ENCODE peak calls at places on chromosomes 16 and 17, in five cellular contexts. One of them, this sample, is unnamed.

GRCh38 chr17:28959471-28959871 is 8.2 kb upstream of the PHF12 start:
- DNase-seq in AG09309: no peak
- DNase-seq in GM12878: no peak
- DNase-seq in endothelial cell: no peak
- DNase-seq in stromal cell of bone marrow: no peak
- DNase-seq in this sample: no peak

GRCh38 chr16:68367034-68367433 is 56.2 kb downstream of the PRMT7 start:
- DNase-seq in AG09309: no peak
- DNase-seq in GM12878: no peak
- DNase-seq in endothelial cell: peak
- DNase-seq in stromal cell of bone marrow: peak
- DNase-seq in this sample: no peak

GRCh38 chr17:78962345-78962983 is 17.3 kb downstream of the LGALS3BP start:
- DNase-seq in AG09309: no peak
- DNase-seq in GM12878: no peak
- DNase-seq in endothelial cell: no peak
- DNase-seq in stromal cell of bone marrow: peak
- DNase-seq in this sample: no peak

GRCh38 chr17:41367426-41368075 is 2.1 kb downstream of the KRT33B start:
- DNase-seq in AG09309: peak
- DNase-seq in GM12878: no peak
- DNase-seq in endothelial cell: no peak
- DNase-seq in stromal cell of bone marrow: peak
- DNase-seq in this sample: no peak

GRCh38 chr17:16443390-16444257 is 28.3 kb downstream of the TRPV2 start:
- DNase-seq in AG09309: no peak
- DNase-seq in GM12878: no peak
- DNase-seq in endothelial cell: no peak
- DNase-seq in stromal cell of bone marrow: no peak
- DNase-seq in this sample: no peak

GRCh38 chr17:15436399-15437369 is 30.7 kb downstream of the CDRT4 start:
- DNase-seq in AG09309: no peak
- DNase-seq in GM12878: no peak
- DNase-seq in endothelial cell: peak
- DNase-seq in stromal cell of bone marrow: no peak
- DNase-seq in this sample: no peak

GRCh38 chr17:58666858-58667267 is 25.0 kb downstream of the TEX14 start:
- DNase-seq in AG09309: no peak
- DNase-seq in GM12878: no peak
- DNase-seq in endothelial cell: no peak
- DNase-seq in stromal cell of bone marrow: no peak
- DNase-seq in this sample: no peak

GRCh38 chr17:319266-319665 is 33.3 kb downstream of the RPH3AL start:
- DNase-seq in AG09309: no peak
- DNase-seq in GM12878: no peak
- DNase-seq in endothelial cell: no peak
- DNase-seq in stromal cell of bone marrow: no peak
- DNase-seq in this sample: no peak

GRCh38 chr16:29899516-29900101 is at the start of gene SEZ6L2:
- DNase-seq in AG09309: peak
- DNase-seq in GM12878: no peak
- DNase-seq in endothelial cell: peak
- DNase-seq in stromal cell of bone marrow: peak
- DNase-seq in this sample: peak

GRCh38 chr17:61758430-61758829 is 104.9 kb downstream of the BRIP1 start:
- DNase-seq in AG09309: no peak
- DNase-seq in GM12878: no peak
- DNase-seq in endothelial cell: no peak
- DNase-seq in stromal cell of bone marrow: no peak
- DNase-seq in this sample: no peak

GRCh38 chr17:40416671-40417070 is 1.0 kb downstream of the TOP2A start:
- DNase-seq in AG09309: no peak
- DNase-seq in GM12878: no peak
- DNase-seq in endothelial cell: no peak
- DNase-seq in stromal cell of bone marrow: no peak
- DNase-seq in this sample: no peak

GRCh38 chr17:44848961-44849489 is 1.3 kb downstream of the HIGD1B start:
- DNase-seq in AG09309: no peak
- DNase-seq in GM12878: no peak
- DNase-seq in endothelial cell: no peak
- DNase-seq in stromal cell of bone marrow: no peak
- DNase-seq in this sample: no peak

GRCh38 chr16:56279132-56279531 is 87.8 kb downstream of the GNAO1 start:
- DNase-seq in AG09309: no peak
- DNase-seq in GM12878: no peak
- DNase-seq in endothelial cell: no peak
- DNase-seq in stromal cell of bone marrow: no peak
- DNase-seq in this sample: no peak

GRCh38 chr16:56257260-56257659 is 66.0 kb downstream of the GNAO1 start:
- DNase-seq in AG09309: no peak
- DNase-seq in GM12878: no peak
- DNase-seq in endothelial cell: no peak
- DNase-seq in stromal cell of bone marrow: no peak
- DNase-seq in this sample: no peak

GRCh38 chr17:50599606-50600005 is 35.1 kb upstream of the ABCC3 start:
- DNase-seq in AG09309: no peak
- DNase-seq in GM12878: no peak
- DNase-seq in endothelial cell: no peak
- DNase-seq in stromal cell of bone marrow: no peak
- DNase-seq in this sample: no peak